ENCODE peak calls at places on chromosome 17, in six cellular contexts. B is AG10803, Y is kidney epithelial cell, A is A549, O is bronchial epithelial cell, K is right atrium auricular region. T is an unnamed sample.

GRCh38 chr17:19341211-19341631 is 21.3 kb downstream of the B9D1 start:
- DNase-seq in B (no peak), Y (no peak), A (no peak), O (no peak), K (no peak), T (no peak)

GRCh38 chr17:82332669-82333278 is 792 bp downstream of the SECTM1 start:
- DNase-seq in B (peak), Y (peak), A (peak), O (peak), K (peak), T (peak)

GRCh38 chr17:6070280-6070894 is at the start of gene WSCD1:
- DNase-seq in B (no peak), Y (no peak), A (peak), O (no peak), K (no peak), T (no peak)

GRCh38 chr17:38598536-38598935 is 7.2 kb downstream of the SRCIN1 start:
- DNase-seq in B (peak), Y (peak), A (peak), O (peak), K (no peak), T (peak)

GRCh38 chr17:77151236-77151635 is 10.5 kb downstream of the SEC14L1 start:
- DNase-seq in B (peak), Y (no peak), A (no peak), O (no peak), K (no peak), T (no peak)

GRCh38 chr17:48025904-48026502 is 11.6 kb downstream of the COPZ2 start:
- DNase-seq in B (no peak), Y (no peak), A (peak), O (peak), K (no peak), T (no peak)

GRCh38 chr17:59074494-59074893 is 32.2 kb downstream of the TRIM37 start:
- DNase-seq in B (peak), Y (no peak), A (peak), O (peak), K (no peak), T (peak)

GRCh38 chr17:77033892-77034404 is 106.8 kb upstream of the SEC14L1 start:
- DNase-seq in B (no peak), Y (no peak), A (no peak), O (no peak), K (no peak), T (no peak)

GRCh38 chr17:40605301-40605700 is 40.0 kb upstream of the CCR7 start:
- DNase-seq in B (no peak), Y (no peak), A (no peak), O (no peak), K (no peak), T (no peak)

GRCh38 chr17:40607641-40608040 is 40.0 kb downstream of the SMARCE1 start:
- DNase-seq in B (no peak), Y (no peak), A (no peak), O (no peak), K (no peak), T (no peak)

GRCh38 chr17:40606548-40607353 is 40.9 kb downstream of the SMARCE1 start:
- DNase-seq in B (no peak), Y (no peak), A (no peak), O (no peak), K (no peak), T (no peak)

GRCh38 chr17:40610359-40610758 is 37.3 kb downstream of the SMARCE1 start:
- DNase-seq in B (no peak), Y (no peak), A (no peak), O (no peak), K (no peak), T (no peak)

DNA sequence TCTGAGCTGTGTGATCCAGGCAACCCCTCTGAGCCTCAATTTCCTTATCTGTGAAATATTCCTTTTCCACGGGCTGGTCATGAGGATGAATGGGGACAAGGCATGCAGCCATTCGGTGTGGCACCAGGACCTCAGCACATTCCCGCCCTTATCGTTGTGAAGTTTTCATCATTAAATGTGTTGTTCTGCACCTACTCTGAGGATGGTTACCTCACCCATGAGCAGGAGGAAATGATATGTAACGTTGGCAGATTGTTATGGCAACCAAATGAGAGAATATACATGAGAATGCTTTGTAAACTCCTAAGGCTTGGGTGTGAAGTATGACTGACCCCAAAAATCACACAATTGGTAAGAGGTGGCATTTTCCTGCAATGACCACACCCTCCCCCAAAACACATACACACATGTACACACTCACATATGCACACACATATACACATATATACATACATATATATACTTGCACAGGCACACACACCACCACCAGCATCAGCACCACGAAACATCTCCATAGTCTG is 39.5 kb downstream of the SMARCE1 start:
- DNase-seq in B (no peak), Y (no peak), A (no peak), O (no peak), K (no peak), T (no peak)
- H3K4me3 ChIP-seq in B (no peak), Y (no peak), A (no peak), O (no peak), K (no peak), T (no peak)

DNA sequence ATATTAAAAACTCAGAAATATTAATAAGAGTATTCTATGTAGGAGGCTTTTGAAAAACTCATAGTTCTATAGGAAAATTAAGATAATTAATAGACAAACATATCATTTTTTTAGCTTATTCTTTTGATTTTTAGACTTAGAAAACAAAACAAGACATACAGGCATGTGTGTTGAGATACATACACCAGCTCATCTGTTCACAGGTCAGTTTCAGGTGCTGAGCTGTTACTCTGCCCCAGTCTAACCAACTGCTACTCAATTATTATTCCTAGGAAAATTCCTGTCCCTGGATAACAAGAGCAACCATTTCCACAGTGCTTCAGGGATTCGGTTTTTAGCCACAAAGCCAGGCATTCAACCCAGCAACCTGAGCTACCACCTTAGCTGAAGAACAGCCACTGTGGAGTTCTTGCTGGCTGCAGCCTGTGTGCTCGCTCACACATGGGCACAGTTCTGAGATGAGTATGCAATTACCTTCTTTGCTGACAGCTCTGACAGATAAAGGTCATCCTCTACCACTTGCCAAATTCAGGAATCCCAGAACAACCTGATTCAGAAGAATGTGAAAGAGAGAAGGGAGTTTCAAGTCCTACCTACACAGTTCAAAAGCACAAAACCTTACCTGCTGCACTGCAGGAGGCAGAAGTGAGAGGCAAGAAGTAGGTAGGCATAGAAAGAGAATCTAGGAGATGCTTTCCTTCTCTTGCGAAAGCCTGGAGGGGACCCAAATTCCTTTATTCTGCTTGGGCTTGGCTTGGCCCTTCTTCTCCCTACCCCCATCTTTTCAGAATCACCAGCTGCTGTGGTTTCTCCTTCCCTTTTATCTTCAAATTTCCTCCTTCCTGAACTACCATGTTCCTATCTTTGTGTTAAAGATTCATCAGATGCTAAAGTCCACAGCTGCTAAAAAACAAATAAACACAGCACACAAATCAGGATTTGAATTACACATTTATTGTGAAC is 62.7 kb downstream of the TEX2 start:
- DNase-seq in B (peak), Y (no peak), A (no peak), O (no peak), K (no peak), T (peak)
- TF ChIP-seq CTCF in B (no peak), Y (no peak), A (no peak), O (no peak), K (no peak), T (no peak)

GRCh38 chr17:49861150-49861884 is 13.4 kb upstream of the TAC4 start:
- DNase-seq in B (peak), Y (no peak), A (peak), O (peak), K (no peak), T (peak)
- H3K4me3 ChIP-seq in B (no peak), Y (no peak), A (no peak), O (no peak), K (no peak), T (no peak)

DNA sequence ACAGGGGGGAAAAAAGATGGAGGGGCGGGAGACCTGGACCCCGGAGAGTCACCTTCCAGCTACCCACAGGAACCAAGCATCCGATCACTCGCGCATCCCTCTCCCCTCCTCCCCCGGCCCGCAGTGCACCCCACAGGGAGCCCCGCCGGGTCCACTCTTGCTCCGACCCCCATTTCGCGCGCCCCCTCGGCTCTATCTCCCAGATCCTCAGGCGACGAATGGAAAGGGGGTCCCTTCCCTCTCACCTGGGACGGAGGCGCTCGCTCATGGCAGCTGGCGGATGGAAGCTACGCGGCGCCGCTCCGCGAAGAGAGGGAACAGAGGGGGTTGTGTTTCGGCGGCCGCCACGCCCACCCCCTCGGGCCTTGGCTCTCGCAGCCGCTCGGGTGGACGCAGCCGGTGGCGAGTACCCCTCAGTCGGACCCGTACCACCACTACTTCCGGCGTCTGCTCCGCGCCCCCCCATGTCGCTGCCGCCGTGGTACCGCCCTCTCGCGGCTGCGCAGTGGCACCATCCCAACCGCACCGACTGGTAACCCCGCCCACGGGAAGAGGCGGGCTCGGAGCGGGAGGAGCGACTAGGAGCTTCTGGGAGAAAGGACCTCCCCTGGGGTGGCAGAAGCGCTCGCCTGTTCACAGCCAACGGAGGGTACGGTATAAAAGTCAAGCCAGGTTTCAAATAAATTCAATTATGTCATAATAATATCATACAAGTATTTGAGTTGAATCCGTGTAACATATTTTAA is 29.7 kb downstream of the CPSF4L start:
- DNase-seq in B (peak), Y (peak), A (peak), O (peak), K (peak), T (peak)
- TF ChIP-seq CTCF in B (no peak), Y (peak), A (no peak), O (peak), K (no peak), T (no peak)

GRCh38 chr17:79776378-79777165 is 1.4 kb upstream of the CBX2 start:
- DNase-seq in B (no peak), Y (no peak), A (no peak), O (no peak), K (no peak), T (no peak)
- H3K4me3 ChIP-seq in B (no peak), Y (no peak), A (peak), O (no peak), K (peak), T (no peak)

GRCh38 chr17:42403150-42403549 is 14.9 kb upstream of the STAT3 start:
- DNase-seq in B (no peak), Y (no peak), A (no peak), O (no peak), K (no peak), T (no peak)
- TF ChIP-seq CTCF in B (no peak), Y (peak), A (peak), O (no peak), K (no peak), T (no peak)

GRCh38 chr17:66848496-66848895 is 13.6 kb downstream of the CACNG5 start:
- DNase-seq in B (no peak), Y (no peak), A (no peak), O (no peak), K (no peak), T (no peak)

GRCh38 chr17:66847704-66848103 is 12.8 kb downstream of the CACNG5 start:
- DNase-seq in B (no peak), Y (no peak), A (no peak), O (no peak), K (no peak), T (no peak)

GRCh38 chr17:66849136-66849655 is 14.3 kb downstream of the CACNG5 start:
- DNase-seq in B (no peak), Y (no peak), A (no peak), O (no peak), K (no peak), T (no peak)

GRCh38 chr17:66850692-66851091 is 15.8 kb downstream of the CACNG5 start:
- DNase-seq in B (no peak), Y (no peak), A (no peak), O (no peak), K (no peak), T (peak)

DNA sequence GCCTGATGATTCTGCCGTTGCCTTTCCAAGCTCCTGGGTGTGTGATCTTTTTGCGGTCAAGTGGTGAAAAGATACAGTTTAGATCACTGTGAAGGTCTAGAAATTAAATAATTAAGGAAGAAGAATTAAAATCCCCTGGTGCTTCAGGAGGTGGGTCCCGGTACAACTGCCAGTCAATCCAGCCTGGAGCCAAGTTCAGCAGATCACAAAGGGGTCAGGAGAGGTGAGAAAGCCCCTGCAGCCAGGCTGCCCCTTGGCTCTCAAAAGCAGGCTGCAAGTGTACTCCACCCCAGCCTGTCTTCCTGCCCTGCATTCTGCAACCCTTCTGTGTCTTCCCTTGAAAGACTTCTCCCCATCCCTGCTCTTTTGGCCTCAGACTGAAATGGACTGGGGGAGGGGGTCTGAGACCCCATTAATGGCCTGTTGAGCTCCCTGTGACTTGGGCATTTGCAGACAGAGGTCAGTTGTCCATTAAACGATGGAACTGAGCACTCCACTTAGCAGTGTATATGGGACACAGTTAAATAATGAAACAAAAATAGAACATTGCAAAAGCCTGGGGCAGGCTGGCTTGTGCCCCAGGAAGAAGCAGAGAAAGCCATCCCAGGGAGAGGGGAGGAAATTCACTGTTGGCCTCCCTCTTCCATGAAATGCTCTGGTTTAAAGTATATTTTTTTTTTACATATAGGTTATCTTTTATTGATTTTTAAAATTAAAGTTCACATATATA is 15.1 kb downstream of the CACNG5 start:
- DNase-seq in B (no peak), Y (no peak), A (no peak), O (no peak), K (no peak), T (no peak)
- H3K4me3 ChIP-seq in B (no peak), Y (no peak), A (no peak), O (no peak), K (no peak), T (no peak)

GRCh38 chr17:11909348-11909747 is 87.9 kb downstream of the ZNF18 start:
- DNase-seq in B (no peak), Y (no peak), A (no peak), O (no peak), K (no peak), T (no peak)
- TF ChIP-seq CTCF in B (no peak), Y (peak), A (no peak), O (no peak), K (no peak), T (no peak)

GRCh38 chr17:74970395-74970794 is 2.2 kb downstream of the HID1 start:
- DNase-seq in B (no peak), Y (no peak), A (no peak), O (no peak), K (no peak), T (no peak)

GRCh38 chr17:74972973-74973328 is 392 bp upstream of the HID1 start:
- DNase-seq in B (no peak), Y (no peak), A (no peak), O (no peak), K (no peak), T (no peak)

GRCh38 chr17:74972107-74972972 is at the start of gene HID1:
- DNase-seq in B (no peak), Y (no peak), A (peak), O (peak), K (no peak), T (no peak)

GRCh38 chr17:74971842-74972106 is 785 bp downstream of the HID1 start:
- DNase-seq in B (no peak), Y (no peak), A (no peak), O (no peak), K (no peak), T (no peak)

DNA sequence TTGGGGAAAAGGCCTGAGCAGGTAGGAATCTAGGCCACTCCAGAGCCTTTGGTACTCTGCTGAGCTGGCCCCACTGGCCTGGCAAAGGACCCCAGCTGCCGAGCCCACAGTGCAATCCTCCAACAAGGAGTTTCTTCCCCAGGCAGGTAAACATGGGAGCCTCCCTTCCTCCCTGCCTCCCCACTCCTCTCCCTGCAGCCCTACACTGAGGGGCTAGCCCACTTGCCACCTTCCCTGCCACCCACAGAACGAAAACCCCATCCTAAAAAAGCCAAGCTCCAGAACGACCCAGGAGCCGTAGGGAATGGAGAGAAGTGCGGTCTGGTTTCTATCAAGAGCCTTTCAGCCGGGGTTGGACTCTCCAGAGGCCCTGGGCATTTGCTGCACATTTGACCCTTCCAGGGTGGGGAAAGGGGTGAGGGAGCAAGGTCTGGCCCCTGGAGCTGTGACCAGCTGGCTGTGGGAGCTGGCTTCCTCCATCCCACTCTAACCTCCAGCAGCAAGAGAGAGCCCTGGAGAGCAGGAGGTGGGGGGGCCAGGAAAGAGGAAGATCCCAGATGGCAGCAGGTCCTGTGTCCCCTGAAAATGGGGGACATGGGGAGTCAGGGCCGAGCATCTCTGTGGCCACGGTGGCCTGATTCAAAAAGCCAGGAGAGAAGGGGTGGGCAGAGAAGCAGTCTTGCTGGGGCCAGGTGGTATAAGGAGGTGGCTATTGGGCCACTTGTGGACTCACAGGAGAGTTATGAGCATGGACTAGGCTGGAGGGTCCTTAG is 1.3 kb downstream of the HID1 start:
- DNase-seq in B (no peak), Y (no peak), A (no peak), O (no peak), K (no peak), T (no peak)
- H3K4me3 ChIP-seq in B (no peak), Y (peak), A (peak), O (no peak), K (peak), T (no peak)

GRCh38 chr17:40553694-40554534 is 11.4 kb downstream of the CCR7 start:
- DNase-seq in B (peak), Y (no peak), A (no peak), O (no peak), K (peak), T (peak)

GRCh38 chr17:40552806-40553693 is 12.2 kb downstream of the CCR7 start:
- DNase-seq in B (no peak), Y (no peak), A (no peak), O (no peak), K (peak), T (no peak)

GRCh38 chr17:40555296-40556190 is 9.7 kb downstream of the CCR7 start:
- DNase-seq in B (no peak), Y (no peak), A (no peak), O (no peak), K (peak), T (no peak)

GRCh38 chr17:40556198-40556661 is 9.0 kb downstream of the CCR7 start:
- DNase-seq in B (no peak), Y (no peak), A (no peak), O (no peak), K (no peak), T (no peak)

GRCh38 chr17:40554646-40555295 is 10.5 kb downstream of the CCR7 start:
- DNase-seq in B (no peak), Y (no peak), A (no peak), O (no peak), K (peak), T (no peak)
- TF ChIP-seq CTCF in B (no peak), Y (no peak), A (no peak), O (no peak), K (no peak), T (no peak)

T was measured in cardiac fibroblast.